ENCODE peak calls at places on chromosomes 16 and 17, in eight cellular contexts. One of them, this sample, is unnamed.

GRCh38 chr17:21287703-21288449 is 3.4 kb downstream of the MAP2K3 start:
- DNase-seq in body of pancreas: peak
- DNase-seq in CD4-positive, alpha-beta memory T cell: peak
- DNase-seq in esophagus squamous epithelium: peak
- DNase-seq in HCT116: peak
- DNase-seq in mesenchymal stem cell: peak
- DNase-seq in heart right ventricle: peak
- DNase-seq in uterus: peak
- DNase-seq in this sample: peak

GRCh38 chr17:65170839-65171238 is 33.7 kb downstream of the RGS9 start:
- DNase-seq in body of pancreas: peak
- DNase-seq in CD4-positive, alpha-beta memory T cell: no peak
- DNase-seq in esophagus squamous epithelium: no peak
- DNase-seq in HCT116: no peak
- DNase-seq in mesenchymal stem cell: peak
- DNase-seq in heart right ventricle: peak
- DNase-seq in uterus: no peak
- DNase-seq in this sample: no peak

GRCh38 chr16:63789603-63790002 is 1332.3 kb downstream of the CDH11 start:
- DNase-seq in body of pancreas: no peak
- DNase-seq in CD4-positive, alpha-beta memory T cell: no peak
- DNase-seq in esophagus squamous epithelium: no peak
- DNase-seq in HCT116: no peak
- DNase-seq in mesenchymal stem cell: no peak
- DNase-seq in heart right ventricle: no peak
- DNase-seq in uterus: no peak
- DNase-seq in this sample: no peak

GRCh38 chr17:4789951-4790704 is 1.4 kb downstream of the GLTPD2 start:
- DNase-seq in body of pancreas: peak
- DNase-seq in CD4-positive, alpha-beta memory T cell: peak
- DNase-seq in esophagus squamous epithelium: peak
- DNase-seq in HCT116: peak
- DNase-seq in mesenchymal stem cell: peak
- DNase-seq in heart right ventricle: peak
- DNase-seq in uterus: peak
- DNase-seq in this sample: no peak

GRCh38 chr16:28063611-28064061 is at the start of gene GSG1L:
- DNase-seq in body of pancreas: no peak
- DNase-seq in CD4-positive, alpha-beta memory T cell: no peak
- DNase-seq in esophagus squamous epithelium: no peak
- DNase-seq in HCT116: no peak
- DNase-seq in mesenchymal stem cell: no peak
- DNase-seq in heart right ventricle: no peak
- DNase-seq in uterus: no peak
- DNase-seq in this sample: no peak

GRCh38 chr17:15892679-15893332 is 52.1 kb upstream of the ADORA2B start:
- DNase-seq in body of pancreas: peak
- DNase-seq in CD4-positive, alpha-beta memory T cell: no peak
- DNase-seq in esophagus squamous epithelium: no peak
- DNase-seq in HCT116: no peak
- DNase-seq in mesenchymal stem cell: peak
- DNase-seq in heart right ventricle: no peak
- DNase-seq in uterus: no peak
- DNase-seq in this sample: no peak

GRCh38 chr17:70563301-70563820 is 394.0 kb downstream of the KCNJ2 start:
- DNase-seq in body of pancreas: no peak
- DNase-seq in CD4-positive, alpha-beta memory T cell: no peak
- DNase-seq in esophagus squamous epithelium: no peak
- DNase-seq in HCT116: no peak
- DNase-seq in mesenchymal stem cell: peak
- DNase-seq in heart right ventricle: peak
- DNase-seq in uterus: no peak
- DNase-seq in this sample: no peak

GRCh38 chr17:49775546-49776260 is 11.8 kb upstream of the FAM117A start:
- DNase-seq in body of pancreas: no peak
- DNase-seq in CD4-positive, alpha-beta memory T cell: no peak
- DNase-seq in esophagus squamous epithelium: no peak
- DNase-seq in HCT116: no peak
- DNase-seq in mesenchymal stem cell: no peak
- DNase-seq in heart right ventricle: no peak
- DNase-seq in uterus: no peak
- DNase-seq in this sample: no peak

GRCh38 chr16:19329932-19330331 is 44.4 kb downstream of the CLEC19A start:
- DNase-seq in body of pancreas: no peak
- DNase-seq in CD4-positive, alpha-beta memory T cell: no peak
- DNase-seq in esophagus squamous epithelium: no peak
- DNase-seq in HCT116: peak
- DNase-seq in mesenchymal stem cell: peak
- DNase-seq in heart right ventricle: no peak
- DNase-seq in uterus: no peak
- DNase-seq in this sample: no peak

GRCh38 chr17:36791961-36792475 is 145.3 kb upstream of the LHX1 start:
- DNase-seq in body of pancreas: no peak
- DNase-seq in CD4-positive, alpha-beta memory T cell: no peak
- DNase-seq in esophagus squamous epithelium: no peak
- DNase-seq in HCT116: no peak
- DNase-seq in mesenchymal stem cell: no peak
- DNase-seq in heart right ventricle: no peak
- DNase-seq in uterus: no peak
- DNase-seq in this sample: no peak

GRCh38 chr16:46748775-46749705 is 896 bp upstream of the MYLK3 start:
- DNase-seq in body of pancreas: no peak
- DNase-seq in CD4-positive, alpha-beta memory T cell: no peak
- DNase-seq in esophagus squamous epithelium: no peak
- DNase-seq in HCT116: no peak
- DNase-seq in mesenchymal stem cell: peak
- DNase-seq in heart right ventricle: peak
- DNase-seq in uterus: no peak
- DNase-seq in this sample: no peak

GRCh38 chr16:84884311-84885023 is 64.7 kb downstream of the CRISPLD2 start:
- DNase-seq in body of pancreas: peak
- DNase-seq in CD4-positive, alpha-beta memory T cell: no peak
- DNase-seq in esophagus squamous epithelium: no peak
- DNase-seq in HCT116: no peak
- DNase-seq in mesenchymal stem cell: no peak
- DNase-seq in heart right ventricle: peak
- DNase-seq in uterus: no peak
- DNase-seq in this sample: no peak

GRCh38 chr16:67900156-67900555 is 7.1 kb downstream of the PSKH1 start:
- DNase-seq in body of pancreas: no peak
- DNase-seq in CD4-positive, alpha-beta memory T cell: no peak
- DNase-seq in esophagus squamous epithelium: no peak
- DNase-seq in HCT116: no peak
- DNase-seq in mesenchymal stem cell: no peak
- DNase-seq in heart right ventricle: no peak
- DNase-seq in uterus: no peak
- DNase-seq in this sample: no peak

GRCh38 chr17:16407911-16408588 is 7.3 kb upstream of the TRPV2 start:
- DNase-seq in body of pancreas: peak
- DNase-seq in CD4-positive, alpha-beta memory T cell: no peak
- DNase-seq in esophagus squamous epithelium: no peak
- DNase-seq in HCT116: no peak
- DNase-seq in mesenchymal stem cell: peak
- DNase-seq in heart right ventricle: peak
- DNase-seq in uterus: peak
- DNase-seq in this sample: no peak

GRCh38 chr17:30922235-30922993 is 669 bp downstream of the ADAP2 start:
- DNase-seq in body of pancreas: peak
- DNase-seq in CD4-positive, alpha-beta memory T cell: no peak
- DNase-seq in esophagus squamous epithelium: no peak
- DNase-seq in HCT116: no peak
- DNase-seq in mesenchymal stem cell: peak
- DNase-seq in heart right ventricle: peak
- DNase-seq in uterus: no peak
- DNase-seq in this sample: no peak

GRCh38 chr17:61403846-61404701 is 4.4 kb downstream of the TBX2 start:
- DNase-seq in body of pancreas: no peak
- DNase-seq in CD4-positive, alpha-beta memory T cell: no peak
- DNase-seq in esophagus squamous epithelium: no peak
- DNase-seq in HCT116: no peak
- DNase-seq in mesenchymal stem cell: peak
- DNase-seq in heart right ventricle: no peak
- DNase-seq in uterus: no peak
- DNase-seq in this sample: no peak

GRCh38 chr16:58419241-58420012 is 27.2 kb downstream of the GINS3 start:
- DNase-seq in body of pancreas: no peak
- DNase-seq in CD4-positive, alpha-beta memory T cell: no peak
- DNase-seq in esophagus squamous epithelium: no peak
- DNase-seq in HCT116: no peak
- DNase-seq in mesenchymal stem cell: no peak
- DNase-seq in heart right ventricle: no peak
- DNase-seq in uterus: no peak
- DNase-seq in this sample: no peak

GRCh38 chr16:53078247-53078646 is 23.5 kb downstream of the CHD9 start:
- DNase-seq in body of pancreas: no peak
- DNase-seq in CD4-positive, alpha-beta memory T cell: no peak
- DNase-seq in esophagus squamous epithelium: no peak
- DNase-seq in HCT116: no peak
- DNase-seq in mesenchymal stem cell: no peak
- DNase-seq in heart right ventricle: no peak
- DNase-seq in uterus: no peak
- DNase-seq in this sample: no peak
- H3K27ac ChIP-seq in body of pancreas: no peak
- H3K27ac ChIP-seq in CD4-positive, alpha-beta memory T cell: no peak
- H3K27ac ChIP-seq in esophagus squamous epithelium: no peak
- H3K27ac ChIP-seq in HCT116: no peak
- H3K27ac ChIP-seq in mesenchymal stem cell: no peak
- H3K27ac ChIP-seq in heart right ventricle: peak
- H3K27ac ChIP-seq in uterus: no peak
- H3K27ac ChIP-seq in this sample: no peak

DNA sequence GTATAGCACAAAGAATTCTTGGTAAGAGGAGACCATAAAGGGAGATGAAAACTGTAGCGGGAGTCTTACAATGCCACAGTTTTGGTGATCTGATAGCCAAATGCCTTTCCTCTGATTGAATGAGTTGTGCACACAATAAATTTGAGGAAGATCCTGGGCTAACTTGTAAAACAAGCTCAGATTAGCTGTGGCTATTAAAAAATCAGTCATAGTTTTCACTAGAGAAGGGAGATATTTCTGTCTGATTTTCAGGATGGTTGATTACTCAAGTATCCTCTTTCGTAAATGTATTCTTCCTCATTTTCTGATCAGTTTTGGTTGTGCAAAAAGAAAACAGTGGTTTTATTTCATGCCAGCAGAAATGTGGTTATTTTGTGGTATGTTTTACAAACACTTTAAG is 9.1 kb upstream of the METTL9 start:
- DNase-seq in body of pancreas: no peak
- DNase-seq in CD4-positive, alpha-beta memory T cell: no peak
- DNase-seq in esophagus squamous epithelium: no peak
- DNase-seq in HCT116: no peak
- DNase-seq in mesenchymal stem cell: no peak
- DNase-seq in heart right ventricle: no peak
- DNase-seq in uterus: no peak
- DNase-seq in this sample: no peak
- H3K4me3 ChIP-seq in body of pancreas: no peak
- H3K4me3 ChIP-seq in CD4-positive, alpha-beta memory T cell: no peak
- H3K4me3 ChIP-seq in esophagus squamous epithelium: no peak
- H3K4me3 ChIP-seq in HCT116: no peak
- H3K4me3 ChIP-seq in mesenchymal stem cell: no peak
- H3K4me3 ChIP-seq in heart right ventricle: no peak
- H3K4me3 ChIP-seq in uterus: no peak
- H3K4me3 ChIP-seq in this sample: no peak

GRCh38 chr17:17921192-17922082 is 50.8 kb downstream of the TOM1L2 start:
- DNase-seq in body of pancreas: no peak
- DNase-seq in CD4-positive, alpha-beta memory T cell: no peak
- DNase-seq in esophagus squamous epithelium: no peak
- DNase-seq in HCT116: peak
- DNase-seq in mesenchymal stem cell: peak
- DNase-seq in heart right ventricle: peak
- DNase-seq in uterus: peak
- DNase-seq in this sample: no peak
- H3K27ac ChIP-seq in body of pancreas: peak
- H3K27ac ChIP-seq in CD4-positive, alpha-beta memory T cell: no peak
- H3K27ac ChIP-seq in esophagus squamous epithelium: peak
- H3K27ac ChIP-seq in HCT116: peak
- H3K27ac ChIP-seq in mesenchymal stem cell: peak
- H3K27ac ChIP-seq in heart right ventricle: peak
- H3K27ac ChIP-seq in uterus: peak
- H3K27ac ChIP-seq in this sample: peak

DNA sequence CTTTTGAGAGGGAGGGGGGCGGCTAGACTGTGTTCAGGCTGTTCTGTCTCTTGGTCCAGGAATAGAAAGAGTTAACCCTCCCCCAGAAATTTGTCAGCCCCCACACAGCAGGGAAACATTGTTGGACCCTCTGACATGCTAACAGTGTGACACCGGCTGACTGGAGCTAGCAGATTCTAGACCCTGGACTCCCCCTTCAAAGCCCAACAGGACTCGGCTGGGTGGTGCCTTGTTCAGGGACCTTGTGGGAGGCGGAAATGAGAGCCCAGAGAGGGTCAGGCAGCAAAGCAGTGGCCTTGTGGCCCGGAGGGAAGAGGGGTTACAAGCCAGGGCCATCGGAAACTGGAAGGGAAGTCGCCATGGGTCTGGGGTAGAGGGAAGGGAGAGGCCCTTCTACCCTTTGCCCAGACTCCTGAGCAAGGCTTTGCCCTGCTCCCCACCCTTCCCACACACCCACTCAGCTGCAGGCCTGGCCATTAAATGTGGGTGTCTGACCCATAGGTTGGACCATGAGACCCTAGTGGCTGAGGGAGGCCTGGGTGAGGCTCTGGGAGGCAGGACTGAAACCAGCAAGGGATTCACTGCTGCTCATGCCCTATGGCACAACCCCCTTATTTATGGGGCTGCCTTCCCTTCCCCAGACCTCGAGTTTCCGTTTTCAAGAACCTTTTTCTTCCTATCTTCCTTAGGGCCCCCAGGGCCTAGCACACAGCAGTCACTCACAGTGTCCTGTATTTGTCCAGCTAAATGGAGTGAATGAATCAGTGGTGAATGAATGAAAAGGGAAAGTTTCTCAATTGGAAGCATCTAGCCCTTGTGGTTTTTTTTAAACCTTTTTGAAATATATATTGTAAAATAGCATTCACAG is 44.8 kb downstream of the RAI1 start:
- DNase-seq in body of pancreas: no peak
- DNase-seq in CD4-positive, alpha-beta memory T cell: no peak
- DNase-seq in esophagus squamous epithelium: no peak
- DNase-seq in HCT116: no peak
- DNase-seq in mesenchymal stem cell: peak
- DNase-seq in heart right ventricle: no peak
- DNase-seq in uterus: no peak
- DNase-seq in this sample: no peak
- H3K4me3 ChIP-seq in body of pancreas: no peak
- H3K4me3 ChIP-seq in CD4-positive, alpha-beta memory T cell: no peak
- H3K4me3 ChIP-seq in esophagus squamous epithelium: no peak
- H3K4me3 ChIP-seq in HCT116: no peak
- H3K4me3 ChIP-seq in mesenchymal stem cell: no peak
- H3K4me3 ChIP-seq in heart right ventricle: no peak
- H3K4me3 ChIP-seq in uterus: no peak
- H3K4me3 ChIP-seq in this sample: no peak

GRCh38 chr16:75726390-75726789 is at the start of gene CPHXL:
- DNase-seq in body of pancreas: no peak
- DNase-seq in CD4-positive, alpha-beta memory T cell: no peak
- DNase-seq in esophagus squamous epithelium: no peak
- DNase-seq in HCT116: no peak
- DNase-seq in mesenchymal stem cell: no peak
- DNase-seq in heart right ventricle: no peak
- DNase-seq in uterus: no peak
- DNase-seq in this sample: no peak
- H3K27ac ChIP-seq in body of pancreas: no peak
- H3K27ac ChIP-seq in CD4-positive, alpha-beta memory T cell: no peak
- H3K27ac ChIP-seq in esophagus squamous epithelium: no peak
- H3K27ac ChIP-seq in HCT116: no peak
- H3K27ac ChIP-seq in mesenchymal stem cell: no peak
- H3K27ac ChIP-seq in heart right ventricle: no peak
- H3K27ac ChIP-seq in uterus: no peak
- H3K27ac ChIP-seq in this sample: no peak

This sample was measured in vagina.